ENCODE peak calls at places on chromosomes 12 and 14, in nine cellular contexts. W is adrenal gland, U is MM.1S, O is body of pancreas, J is uterus, K is keratinocyte, C is IMR-90, H is cardiac muscle cell, B is OCI-LY7. Z is an unnamed sample.

GRCh38 chr12:87518508-87518907 is 510.7 kb downstream of the C12orf50 start:
- DNase-seq in W (no peak), H (no peak), U (no peak), C (no peak), J (no peak), B (no peak), K (no peak), O (no peak), Z (no peak)

GRCh38 chr14:69043007-69043444 is 63.9 kb upstream of the ACTN1 start:
- DNase-seq in O (peak; percentile 69), W (no peak), K (no peak), U (no peak), H (no peak), C (no peak), B (no peak), J (peak; percentile 53), Z (peak; percentile 67)

GRCh38 chr14:103539056-103539825 is 10.2 kb downstream of the TRMT61A start:
- DNase-seq in K (no peak), H (no peak), C (no peak), O (no peak), W (no peak), U (no peak), B (peak; percentile 30), J (no peak), Z (no peak)

GRCh38 chr14:49745191-49745590 is 22.8 kb upstream of the KLHDC2 start:
- DNase-seq in B (no peak), H (no peak), W (no peak), C (no peak), K (no peak), U (no peak), O (no peak), J (no peak), Z (no peak)

GRCh38 chr12:40692617-40693502 is 621 bp downstream of the CNTN1 start:
- DNase-seq in W (peak; percentile 17), C (no peak), U (no peak), J (peak; percentile 15), H (peak; percentile 47), K (no peak), B (no peak), O (peak; percentile 66), Z (no peak)

GRCh38 chr14:104082807-104083206 is 2.7 kb upstream of the ASPG start:
- DNase-seq in H (no peak), W (peak; percentile 33), U (no peak), O (peak; percentile 84), K (no peak), J (peak; percentile 13), C (no peak), B (no peak), Z (no peak)

GRCh38 chr12:117897379-117898161 is 71.2 kb downstream of the KSR2 start:
- DNase-seq in U (no peak), B (no peak), O (no peak), J (no peak), K (no peak), W (no peak), C (no peak), H (no peak), Z (no peak)

GRCh38 chr14:90091393-90091792 is 29.6 kb downstream of the KCNK13 start:
- DNase-seq in J (no peak), W (no peak), U (no peak), O (no peak), C (peak; percentile 20), B (no peak), H (no peak), K (no peak), Z (peak; percentile 52)

GRCh38 chr12:22627351-22627750 is 2.4 kb downstream of the ETNK1 start:
- DNase-seq in W (no peak), K (no peak), U (no peak), C (no peak), O (no peak), B (peak; percentile 4), J (no peak), H (no peak), Z (no peak)

GRCh38 chr12:6769003-6769389 is 2.8 kb downstream of the PTMS start:
- DNase-seq in W (peak; percentile 40), K (no peak), J (peak; percentile 71), C (peak; percentile 29), H (peak; percentile 81), O (peak; percentile 49), U (no peak), B (no peak), Z (peak; percentile 48)

DNA sequence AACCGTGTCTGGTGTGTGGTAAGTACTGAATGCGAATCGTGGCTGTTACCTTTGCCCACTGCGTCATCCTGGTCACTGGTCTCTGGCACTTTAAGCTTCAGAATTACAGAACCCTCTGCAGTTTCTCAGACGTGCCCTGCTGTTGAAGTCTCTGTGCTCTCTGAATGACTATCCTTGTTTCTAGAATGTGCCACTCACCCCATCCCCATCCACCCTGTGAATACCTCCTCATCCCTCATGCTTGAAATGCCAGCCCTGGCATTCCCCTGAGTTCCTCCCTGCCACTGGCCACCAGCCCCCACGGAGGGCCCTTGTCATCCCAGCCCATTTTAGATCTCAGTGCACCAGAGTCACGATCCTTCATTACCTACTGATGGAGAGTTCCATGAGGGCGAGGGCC is 21.3 kb downstream of the TPCN1 start:
- DNase-seq in K (no peak), B (no peak), O (no peak), C (no peak), W (no peak), H (no peak), U (no peak), J (no peak), Z (no peak)
- H3K27ac ChIP-seq in K (peak overlapping the region; percentile 94), B (no peak overlapping the region), O (peak overlapping the region; percentile 94), C (no peak overlapping the region), W (no peak overlapping the region), H (no peak overlapping the region), U (no peak overlapping the region), J (no peak overlapping the region), Z (peak overlapping the region; percentile 85)

GRCh38 chr14:76204436-76205230 is 52.9 kb downstream of the GPATCH2L start:
- DNase-seq in B (no peak), U (no peak), J (no peak), O (no peak), C (no peak), H (no peak), W (no peak), K (no peak), Z (no peak)
- H3K4me3 ChIP-seq in B (no peak overlapping the region), U (no peak overlapping the region), J (no peak overlapping the region), O (no peak overlapping the region), C (no peak overlapping the region), H (no peak overlapping the region), W (no peak overlapping the region), K (no peak overlapping the region), Z (no peak overlapping the region)

DNA sequence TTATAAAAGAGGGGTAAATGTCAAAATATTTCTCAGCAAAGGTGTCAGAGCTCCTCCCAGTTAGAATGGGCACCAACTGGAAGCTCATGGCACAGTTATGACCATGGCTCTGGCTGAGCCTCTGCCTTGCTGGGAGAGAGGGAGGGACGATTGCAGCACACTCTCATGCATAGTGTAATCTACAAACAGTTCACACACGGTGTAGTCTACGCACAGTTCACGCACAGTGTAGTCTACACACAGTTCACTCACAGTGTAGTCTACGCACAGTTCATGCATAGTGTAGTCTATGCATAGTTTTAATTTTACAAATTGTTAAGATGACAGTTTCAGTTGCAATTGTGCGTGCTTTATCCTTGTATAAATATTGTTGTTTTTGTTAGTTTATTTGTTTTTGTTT is 1474.6 kb upstream of the TMEM132C start:
- DNase-seq in K (no peak), U (no peak), B (no peak), O (no peak), J (no peak), C (no peak), H (no peak), W (no peak), Z (no peak)
- H3K9me3 ChIP-seq in K (peaks cover 2% of the 10 kb centered on the region), U (no peaks in the 10 kb centered on the region), B (no peaks in the 10 kb centered on the region), O (no peaks in the 10 kb centered on the region), J (no peaks in the 10 kb centered on the region), C (peaks cover 24% of the 10 kb centered on the region), H (no peaks in the 10 kb centered on the region), W (no peaks in the 10 kb centered on the region), Z (no peaks in the 10 kb centered on the region)

GRCh38 chr12:3225154-3225795 is 148.1 kb downstream of the TSPAN9 start:
- DNase-seq in W (no peak), C (peak; percentile 92), K (no peak), B (no peak), H (no peak), J (no peak), U (no peak), O (no peak), Z (peak; percentile 97)
- H3K27ac ChIP-seq in W (no peak overlapping the region), C (peak overlapping the region; percentile 3), K (no peak overlapping the region), B (no peak overlapping the region), H (peak overlapping the region; percentile 69), J (no peak overlapping the region), U (no peak overlapping the region), O (no peak overlapping the region), Z (peak overlapping the region; percentile 99)

GRCh38 chr14:58563981-58564380 is 73.8 kb upstream of the DACT1 start:
- DNase-seq in K (no peak), O (no peak), U (no peak), C (no peak), W (no peak), J (no peak), B (no peak), H (no peak), Z (no peak)

GRCh38 chr14:58555647-58556046 is 82.1 kb upstream of the DACT1 start:
- DNase-seq in U (no peak), B (no peak), O (no peak), J (no peak), H (no peak), C (no peak), W (no peak), K (no peak), Z (no peak)

GRCh38 chr14:58565834-58566233 is 71.9 kb upstream of the DACT1 start:
- DNase-seq in W (no peak), C (no peak), O (no peak), H (no peak), U (no peak), K (no peak), B (no peak), J (no peak), Z (no peak)

GRCh38 chr14:58557242-58557641 is 80.5 kb upstream of the DACT1 start:
- DNase-seq in U (no peak), J (no peak), K (no peak), O (no peak), B (no peak), W (no peak), C (peak; percentile 44), H (no peak), Z (no peak)

DNA sequence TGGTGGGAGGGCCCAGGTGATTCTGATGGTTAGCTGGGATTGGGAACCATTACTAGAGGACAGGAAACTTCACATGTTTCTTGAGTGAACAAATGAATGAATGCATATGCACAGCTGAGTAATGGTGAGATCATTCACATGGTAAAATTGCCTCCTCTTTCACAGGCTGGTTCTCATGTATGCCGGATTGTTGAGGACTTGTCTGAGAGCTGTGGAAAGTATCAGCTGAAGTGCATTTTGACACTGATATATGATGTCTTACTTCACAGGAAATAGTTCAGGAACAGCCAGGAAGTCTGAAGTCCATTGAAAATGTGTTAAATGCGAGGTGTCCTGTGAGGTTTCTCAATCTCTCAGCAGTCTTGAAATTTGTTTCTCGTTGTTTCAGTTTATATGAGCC is 77.6 kb upstream of the DACT1 start:
- DNase-seq in C (peak; percentile 80), K (no peak), W (no peak), J (no peak), B (no peak), H (peak; percentile 69), U (no peak), O (no peak), Z (no peak)
- H3K4me3 ChIP-seq in C (no peak overlapping the region), K (no peak overlapping the region), W (no peak overlapping the region), J (no peak overlapping the region), B (no peak overlapping the region), H (no peak overlapping the region), U (no peak overlapping the region), O (no peak overlapping the region), Z (no peak overlapping the region)